ENCODE peak calls at places on chromosomes 3 and 15, in four cellular contexts. One of them, this sample, is unnamed.

GRCh38 chr15:99439524-99439835 is 126.3 kb upstream of the MEF2A start:
- DNase-seq in Jurkat, Clone E6-1: no peak
- DNase-seq in neural crest cell: no peak
- DNase-seq in CD4-positive, alpha-beta T cell: no peak
- DNase-seq in this sample: no peak

GRCh38 chr3:17065881-17066280 is 181.1 kb downstream of the PLCL2 start:
- DNase-seq in Jurkat, Clone E6-1: no peak
- DNase-seq in neural crest cell: no peak
- DNase-seq in CD4-positive, alpha-beta T cell: no peak
- DNase-seq in this sample: no peak

GRCh38 chr3:155492841-155493240 is 199.4 kb upstream of the STRIT1 start:
- DNase-seq in Jurkat, Clone E6-1: no peak
- DNase-seq in neural crest cell: no peak
- DNase-seq in CD4-positive, alpha-beta T cell: no peak
- DNase-seq in this sample: no peak

GRCh38 chr3:184582583-184582982 is 21.0 kb downstream of the EPHB3 start:
- DNase-seq in Jurkat, Clone E6-1: no peak
- DNase-seq in neural crest cell: no peak
- DNase-seq in CD4-positive, alpha-beta T cell: no peak
- DNase-seq in this sample: no peak

GRCh38 chr15:22930782-22931484 is 49.2 kb downstream of the CYFIP1 start:
- DNase-seq in Jurkat, Clone E6-1: no peak
- DNase-seq in neural crest cell: no peak
- DNase-seq in CD4-positive, alpha-beta T cell: no peak
- DNase-seq in this sample: no peak

GRCh38 chr3:114674041-114674440 is 380.2 kb downstream of the TIGIT start:
- DNase-seq in Jurkat, Clone E6-1: no peak
- DNase-seq in neural crest cell: no peak
- DNase-seq in CD4-positive, alpha-beta T cell: no peak
- DNase-seq in this sample: no peak

GRCh38 chr15:70474367-70474681 is 289.0 kb downstream of the UACA start:
- DNase-seq in Jurkat, Clone E6-1: no peak
- DNase-seq in neural crest cell: no peak
- DNase-seq in CD4-positive, alpha-beta T cell: no peak
- DNase-seq in this sample: no peak

GRCh38 chr3:29335438-29335837 is 54.6 kb downstream of the RBMS3 start:
- DNase-seq in Jurkat, Clone E6-1: no peak
- DNase-seq in neural crest cell: peak; percentile 17
- DNase-seq in CD4-positive, alpha-beta T cell: no peak
- DNase-seq in this sample: peak; percentile 95

GRCh38 chr15:75233504-75234190 is 24.5 kb upstream of the GOLGA6C start:
- DNase-seq in Jurkat, Clone E6-1: no peak
- DNase-seq in neural crest cell: no peak
- DNase-seq in CD4-positive, alpha-beta T cell: no peak
- DNase-seq in this sample: no peak

GRCh38 chr15:98941595-98942255 is 65.9 kb downstream of the PGPEP1L start:
- DNase-seq in Jurkat, Clone E6-1: no peak
- DNase-seq in neural crest cell: no peak
- DNase-seq in CD4-positive, alpha-beta T cell: no peak
- DNase-seq in this sample: no peak

GRCh38 chr3:170000051-170000450 is 33.4 kb downstream of the SEC62 start:
- DNase-seq in Jurkat, Clone E6-1: no peak
- DNase-seq in neural crest cell: no peak
- DNase-seq in CD4-positive, alpha-beta T cell: no peak
- DNase-seq in this sample: no peak

GRCh38 chr3:59093521-59093920 is 43.7 kb upstream of the CFAP20DC start:
- DNase-seq in Jurkat, Clone E6-1: no peak
- DNase-seq in neural crest cell: no peak
- DNase-seq in CD4-positive, alpha-beta T cell: no peak
- DNase-seq in this sample: no peak

GRCh38 chr15:23648920-23649515 is 1.4 kb upstream of the MAGEL2 start:
- DNase-seq in Jurkat, Clone E6-1: peak; percentile 19
- DNase-seq in neural crest cell: peak; percentile 59
- DNase-seq in CD4-positive, alpha-beta T cell: no peak
- DNase-seq in this sample: peak; percentile 37

GRCh38 chr3:55487376-55488241 is 503 bp upstream of the WNT5A start:
- DNase-seq in Jurkat, Clone E6-1: no peak
- DNase-seq in neural crest cell: peak; percentile 35
- DNase-seq in CD4-positive, alpha-beta T cell: no peak
- DNase-seq in this sample: peak; percentile 22

GRCh38 chr3:33196538-33196937 is 22.1 kb downstream of the SUSD5 start:
- DNase-seq in Jurkat, Clone E6-1: no peak
- DNase-seq in neural crest cell: no peak
- DNase-seq in CD4-positive, alpha-beta T cell: no peak
- DNase-seq in this sample: no peak

GRCh38 chr15:40192942-40193341 is 32.1 kb downstream of the BUB1B start:
- DNase-seq in Jurkat, Clone E6-1: no peak
- DNase-seq in neural crest cell: no peak
- DNase-seq in CD4-positive, alpha-beta T cell: no peak
- DNase-seq in this sample: no peak

GRCh38 chr3:192957441-192957951 is 39.8 kb upstream of the MB21D2 start:
- DNase-seq in Jurkat, Clone E6-1: no peak
- DNase-seq in neural crest cell: no peak
- DNase-seq in CD4-positive, alpha-beta T cell: no peak
- DNase-seq in this sample: peak; percentile 10

GRCh38 chr3:114686624-114687023 is 392.8 kb downstream of the TIGIT start:
- DNase-seq in Jurkat, Clone E6-1: no peak
- DNase-seq in neural crest cell: no peak
- DNase-seq in CD4-positive, alpha-beta T cell: no peak
- DNase-seq in this sample: no peak

GRCh38 chr3:130838898-130839572 is 54.8 kb upstream of the ATP2C1 start:
- DNase-seq in Jurkat, Clone E6-1: no peak
- DNase-seq in neural crest cell: no peak
- DNase-seq in CD4-positive, alpha-beta T cell: no peak
- DNase-seq in this sample: no peak

GRCh38 chr3:158731938-158732855 is at the start of gene RARRES1:
- DNase-seq in Jurkat, Clone E6-1: no peak
- DNase-seq in neural crest cell: peak; percentile 55
- DNase-seq in CD4-positive, alpha-beta T cell: peak; percentile 11
- DNase-seq in this sample: peak; percentile 32

GRCh38 chr3:125039041-125039896 is 16.5 kb downstream of the HEG1 start:
- DNase-seq in Jurkat, Clone E6-1: no peak
- DNase-seq in neural crest cell: no peak
- DNase-seq in CD4-positive, alpha-beta T cell: no peak
- DNase-seq in this sample: no peak